ENCODE peak calls at places on chromosomes 13 and 19, in ten cellular contexts. B is ecto neural progenitor cell; O is substantia nigra; Z is activated CD4-positive, alpha-beta T cell treated with anti-CD3 and anti-CD28 coated beads, Interleukin-2, amount 50 U/mL, for 48 hours; G is mesendoderm; P is right cardiac atrium; X is HFFc6; V is AG20443; M is HEK293T; J is stimulated activated CD4-positive, alpha-beta T cell treated with anti-CD3 and anti-CD28 coated beads, Interleukin-15, amount 100 ng/mL, for 48 hours. H is an unnamed sample.

GRCh38 chr13:73325351-73326214 is 266.8 kb downstream of the KLF5 start:
- DNase-seq in B (no peak), O (no peak), Z (no peak), G (no peak), P (no peak), X (peak; percentile 23), V (no peak), M (no peak), J (no peak), H (no peak)

GRCh38 chr19:12639901-12640613 is 26.5 kb downstream of the MAN2B1 start:
- DNase-seq in B (peak; percentile 85), O (peak; percentile 70), Z (peak; percentile 94), G (peak; percentile 91), P (peak; percentile 93), X (peak; percentile 25), V (peak; percentile 95), M (peak; percentile 75), J (peak; percentile 87), H (peak; percentile 95)

GRCh38 chr19:14595558-14595957 is 12.7 kb downstream of the CLEC17A start:
- DNase-seq in B (no peak), O (no peak), Z (no peak), G (no peak), P (no peak), X (no peak), V (no peak), M (no peak), J (no peak), H (no peak)

GRCh38 chr13:99179460-99179859 is 21.2 kb upstream of the UBAC2 start:
- DNase-seq in B (no peak), O (no peak), Z (no peak), G (no peak), P (no peak), X (no peak), V (no peak), M (no peak), J (no peak), H (no peak)

GRCh38 chr19:39190768-39191167 is 6.0 kb upstream of the NCCRP1 start:
- DNase-seq in B (no peak), O (no peak), Z (no peak), G (peak; percentile 18), P (peak; percentile 7), X (no peak), V (no peak), M (no peak), J (no peak), H (no peak)

GRCh38 chr19:55257461-55258411 is 1.1 kb downstream of the PPP6R1 start:
- DNase-seq in B (peak; percentile 59), O (no peak), Z (peak; percentile 45), G (peak; percentile 40), P (no peak), X (no peak), V (peak; percentile 43), M (peak; percentile 25), J (no peak), H (peak; percentile 68)

GRCh38 chr13:106173346-106173745 is 362.1 kb downstream of the EFNB2 start:
- DNase-seq in B (no peak), O (no peak), Z (no peak), G (no peak), P (no peak), X (no peak), V (peak; percentile 17), M (no peak), J (no peak), H (no peak)

GRCh38 chr19:6260912-6261636 is 18.7 kb downstream of the MLLT1 start:
- DNase-seq in B (no peak), O (no peak), Z (peak; percentile 44), G (peak; percentile 66), P (peak; percentile 67), X (no peak), V (peak; percentile 57), M (peak; percentile 66), J (peak; percentile 25), H (peak; percentile 89)

GRCh38 chr19:17348700-17349099 is 11.3 kb downstream of the GTPBP3 start:
- DNase-seq in B (peak; percentile 63), O (no peak), Z (no peak), G (peak; percentile 91), P (peak; percentile 89), X (peak; percentile 23), V (peak; percentile 64), M (peak; percentile 27), J (no peak), H (peak; percentile 91)

GRCh38 chr13:43786472-43786765 is 353 bp downstream of the ENOX1 start:
- DNase-seq in B (no peak), O (no peak), Z (no peak), G (no peak), P (no peak), X (no peak), V (no peak), M (no peak), J (no peak), H (no peak)